ENCODE peak calls at places on chromosome 1, in five cellular contexts. H, U, B, W and N are unnamed samples.

GRCh38 chr1:201459052-201459451 is 9.9 kb downstream of the PHLDA3 start:
- DNase-seq in W (no peak), H (no peak), B (no peak), U (no peak), N (no peak)

GRCh38 chr1:39650431-39650830 is 11.0 kb upstream of the HEYL start:
- DNase-seq in U (no peak), B (no peak), W (no peak), H (no peak), N (no peak)

GRCh38 chr1:31238986-31239613 is 587 bp downstream of the NKAIN1 start:
- DNase-seq in U (peak), W (no peak), H (no peak), B (peak), N (no peak)

GRCh38 chr1:203625623-203626189 is 926 bp upstream of the ATP2B4 start:
- DNase-seq in U (peak), H (peak), W (peak), B (peak), N (no peak)

GRCh38 chr1:230495021-230495550 is 69.0 kb upstream of the PGBD5 start:
- DNase-seq in W (no peak), B (no peak), H (no peak), U (peak), N (no peak)

GRCh38 chr1:109298666-109299086 is 8.1 kb downstream of the MYBPHL start:
- DNase-seq in U (peak), W (no peak), B (no peak), H (no peak), N (no peak)

GRCh38 chr1:65449214-65449823 is 28.9 kb downstream of the LEPR start:
- DNase-seq in W (no peak), B (no peak), H (no peak), U (no peak), N (no peak)

GRCh38 chr1:38430949-38431348 is 384.4 kb upstream of the POU3F1 start:
- DNase-seq in W (no peak), U (no peak), B (no peak), H (no peak), N (no peak)

GRCh38 chr1:212638419-212639151 is 30.0 kb downstream of the ATF3 start:
- DNase-seq in W (peak), H (no peak), U (no peak), B (no peak), N (no peak)

GRCh38 chr1:113040041-113040440 is 33.0 kb upstream of the LRIG2 start:
- DNase-seq in B (no peak), U (no peak), W (no peak), H (no peak), N (no peak)

GRCh38 chr1:153386500-153386901 is 4.4 kb downstream of the S100A8 start:
- DNase-seq in W (no peak), B (no peak), U (peak), H (no peak), N (no peak)

GRCh38 chr1:98766241-98766640 is 104.7 kb downstream of the SNX7 start:
- DNase-seq in U (no peak), B (no peak), W (no peak), H (no peak), N (no peak)